ENCODE peak calls at places on chromosomes 4 and X, in five cellular contexts. B is Calu3, R is body of pancreas, C is gastrocnemius medialis, N is D341Med. U is an unnamed sample.

GRCh38 chr4:90357117-90357710 is 230.0 kb downstream of the CCSER1 start:
- DNase-seq in B (no peak), N (peak; percentile 40), R (no peak), C (no peak), U (no peak)

GRCh38 chr4:1899149-1900086 is 28.2 kb downstream of the NSD2 start:
- DNase-seq in B (peak; percentile 68), R (peak; percentile 75), N (peak; percentile 89), C (peak; percentile 54), U (peak; percentile 65)

GRCh38 chrX:21528076-21528475 is 130.1 kb downstream of the KLHL34 start:
- DNase-seq in B (no peak), C (no peak), R (no peak), N (no peak), U (no peak)

GRCh38 chr4:40845136-40845910 is 95.6 kb downstream of the NSUN7 start:
- DNase-seq in C (no peak), N (no peak), R (no peak), B (no peak), U (no peak)

GRCh38 chrX:8366491-8366890 is 98.1 kb upstream of the VCX3B start:
- DNase-seq in R (no peak), C (no peak), B (no peak), N (no peak), U (no peak)

GRCh38 chr4:48121180-48121579 is 12.9 kb downstream of the TXK start:
- DNase-seq in B (no peak), N (no peak), C (no peak), R (no peak), U (no peak)

GRCh38 chr4:182126096-182126495 is 117.1 kb upstream of the TENM3 start:
- DNase-seq in C (no peak), R (no peak), N (no peak), B (no peak), U (no peak)

GRCh38 chr4:176792348-176793059 is at the start of gene VEGFC:
- DNase-seq in B (peak; percentile 64), N (peak; percentile 86), R (peak; percentile 46), C (peak; percentile 32), U (no peak)

GRCh38 chrX:142999209-142999720 is 26.5 kb upstream of the SPANXN4 start:
- DNase-seq in N (no peak), B (no peak), C (no peak), R (no peak), U (no peak)

GRCh38 chrX:141733371-141733770 is 34.8 kb upstream of the SPANXD start:
- DNase-seq in N (no peak), C (no peak), B (no peak), R (no peak), U (no peak)

GRCh38 chr4:39889226-39889625 is 88.5 kb downstream of the PDS5A start:
- DNase-seq in R (no peak), C (no peak), B (no peak), N (no peak), U (no peak)

U was measured in GM18507.